ENCODE peak calls at places on chromosomes 16 and 17, in six cellular contexts. W is sigmoid colon, D is heart left ventricle, X is aorta, Y is thoracic aorta, L is adrenal gland. H is an unnamed sample.

GRCh38 chr16:67842509-67843342 is 606 bp downstream of the THAP11 start:
- DNase-seq in D (peak; percentile 69), L (peak; percentile 59), Y (no peak), W (peak; percentile 82), X (peak; percentile 83), H (peak; percentile 41)

GRCh38 chr17:39110435-39111136 is 40.9 kb downstream of the PLXDC1 start:
- DNase-seq in D (no peak), W (no peak), L (peak; percentile 16), Y (no peak), X (no peak), H (no peak)

GRCh38 chr16:29653436-29653835 is 9.6 kb upstream of the SPN start:
- DNase-seq in L (no peak), W (no peak), Y (no peak), D (no peak), X (no peak), H (no peak)

GRCh38 chr16:4519274-4520058 is 19.1 kb downstream of the CDIP1 start:
- DNase-seq in Y (no peak), D (no peak), W (no peak), L (no peak), X (peak; percentile 53), H (no peak)

GRCh38 chr17:7440113-7440822 is 956 bp downstream of the FGF11 start:
- DNase-seq in D (peak; percentile 81), L (peak; percentile 93), W (peak; percentile 80), Y (no peak), X (peak; percentile 87), H (peak; percentile 40)

GRCh38 chr17:69637399-69638165 is 223.1 kb downstream of the MAP2K6 start:
- DNase-seq in L (no peak), Y (no peak), D (no peak), W (no peak), X (no peak), H (no peak)

GRCh38 chr17:81207610-81208581 is 14.9 kb downstream of the CEP131 start:
- DNase-seq in Y (no peak), X (no peak), D (no peak), W (no peak), L (no peak), H (no peak)

GRCh38 chr16:79168321-79168720 is 432.2 kb downstream of the MAF start:
- DNase-seq in X (no peak), L (no peak), Y (no peak), D (no peak), W (no peak), H (no peak)

GRCh38 chr16:88306860-88307545 is 75.8 kb upstream of the ZNF469 start:
- DNase-seq in D (no peak), X (peak; percentile 62), Y (no peak), W (no peak), L (peak; percentile 85), H (no peak)

GRCh38 chr17:12277827-12278226 is 257.1 kb downstream of the MAP2K4 start:
- DNase-seq in D (no peak), L (no peak), W (no peak), Y (no peak), X (no peak), H (no peak)

GRCh38 chr17:80779961-80780380 is 211.7 kb upstream of the CHMP6 start:
- DNase-seq in W (peak; percentile 84), X (no peak), Y (no peak), D (peak; percentile 58), L (peak; percentile 40), H (no peak)

GRCh38 chr17:9291912-9292562 is 270.7 kb downstream of the NTN1 start:
- DNase-seq in Y (no peak), X (peak; percentile 82), L (peak; percentile 35), D (peak; percentile 43), W (peak; percentile 83), H (peak; percentile 28)

GRCh38 chr17:37516131-37516561 is 26.5 kb downstream of the DUSP14 start:
- DNase-seq in Y (no peak), L (no peak), W (no peak), D (no peak), X (no peak), H (no peak)

GRCh38 chr17:67027031-67027628 is 17.2 kb upstream of the CACNG1 start:
- DNase-seq in D (peak; percentile 70), L (peak; percentile 52), W (no peak), Y (no peak), X (no peak), H (no peak)

GRCh38 chr17:80949451-80950421 is 41.9 kb upstream of the CHMP6 start:
- DNase-seq in D (peak; percentile 36), L (no peak), Y (no peak), W (peak; percentile 62), X (peak; percentile 70), H (no peak)

GRCh38 chr17:57940653-57941329 is 14.4 kb downstream of the CUEDC1 start:
- DNase-seq in Y (no peak), X (no peak), D (peak; percentile 57), W (peak; percentile 92), L (no peak), H (no peak)

GRCh38 chr16:71626858-71627213 is 852 bp downstream of the MARVELD3 start:
- DNase-seq in W (no peak), D (no peak), Y (no peak), L (no peak), X (no peak), H (no peak)

GRCh38 chr16:56321159-56321558 is 104.2 kb downstream of the AMFR start:
- DNase-seq in X (no peak), D (no peak), L (no peak), W (no peak), Y (no peak), H (no peak)

GRCh38 chr17:39675390-39676082 is 7.3 kb downstream of the PNMT start:
- DNase-seq in W (no peak), X (no peak), D (no peak), L (no peak), Y (no peak), H (no peak)

GRCh38 chr16:67652578-67653130 is 7.4 kb downstream of the ACD start:
- DNase-seq in Y (no peak), D (no peak), L (no peak), X (peak; percentile 72), W (no peak), H (no peak)

GRCh38 chr16:69201787-69202186 is 14.8 kb downstream of the SNTB2 start:
- DNase-seq in D (no peak), W (no peak), Y (no peak), X (no peak), L (no peak), H (no peak)

DNA sequence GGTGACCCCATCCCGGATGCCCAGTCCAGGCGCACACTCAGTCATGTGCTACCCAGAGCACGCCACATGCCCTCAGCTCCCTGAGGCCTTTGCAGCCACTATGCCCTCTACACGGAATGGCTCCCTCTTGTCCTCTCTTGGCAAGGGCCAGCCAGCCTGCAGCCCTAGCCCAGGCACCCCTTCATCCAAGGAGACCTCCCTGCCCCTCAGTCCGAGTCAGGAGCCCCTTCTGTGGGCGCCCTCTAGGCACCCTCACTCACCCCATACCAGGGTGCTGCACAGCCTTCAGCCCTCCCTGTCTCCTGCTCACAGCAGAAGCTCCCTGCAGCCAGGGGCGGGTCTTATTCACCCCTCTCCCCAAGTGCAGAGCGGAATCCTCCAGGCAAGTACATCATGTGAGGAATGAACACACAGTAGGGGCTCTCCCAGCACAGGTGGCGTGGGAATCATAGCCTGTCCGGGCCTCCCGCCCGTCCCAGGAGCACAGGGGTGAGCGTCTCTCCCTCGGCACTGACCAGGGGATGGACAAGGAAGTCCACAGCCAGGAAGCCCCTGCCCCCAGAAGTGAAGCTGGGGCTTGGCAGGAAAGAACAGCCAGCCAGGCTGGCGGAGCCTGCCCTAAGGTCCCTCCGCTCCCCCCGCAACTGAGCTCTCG is 186.9 kb downstream of the RBFOX3 start:
- DNase-seq in W (no peak), D (no peak), X (no peak), Y (no peak), L (no peak), H (no peak)
- H3K27ac ChIP-seq in W (no peak overlapping the region), D (no peak overlapping the region), X (no peak overlapping the region), Y (no peak overlapping the region), L (no peak overlapping the region), H (no peak overlapping the region)

DNA sequence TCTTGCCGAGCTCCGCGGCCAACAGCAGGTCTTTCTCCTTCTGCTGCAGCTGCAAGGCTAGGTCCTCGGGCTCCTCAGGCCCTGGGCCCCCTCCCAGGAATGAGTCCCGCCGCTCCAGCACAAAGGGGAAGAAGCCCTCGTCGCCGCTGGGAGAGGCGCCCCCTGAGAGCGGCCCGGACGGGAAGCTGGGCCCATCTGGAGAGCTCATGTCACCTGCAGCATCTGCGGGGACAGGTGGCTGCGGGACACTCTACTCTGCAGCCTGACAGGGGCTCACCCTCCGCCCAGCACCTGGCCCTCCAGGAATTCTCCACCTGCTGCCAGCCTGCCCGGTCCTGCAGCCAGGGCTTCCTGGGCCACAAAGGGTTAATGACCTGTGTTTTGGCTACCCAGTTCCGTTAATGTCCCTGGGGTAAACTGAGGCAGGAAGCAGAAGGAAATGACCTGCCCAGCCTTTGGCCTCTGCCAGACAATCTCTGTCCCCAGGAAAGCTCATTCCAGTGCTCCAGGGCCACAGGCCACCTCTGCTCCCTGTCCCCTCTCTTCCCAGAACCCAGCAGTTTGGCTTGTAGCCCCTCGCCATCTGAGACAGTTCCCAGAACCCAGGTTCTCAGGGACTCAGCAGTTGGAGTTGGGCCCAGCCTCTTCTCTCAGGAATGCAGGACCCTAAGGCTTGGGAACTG is 1.3 kb downstream of the BICDL2 start:
- DNase-seq in Y (no peak), X (no peak), D (no peak), L (no peak), W (no peak), H (no peak)
- H3K27ac ChIP-seq in Y (no peak overlapping the region), X (no peak overlapping the region), D (no peak overlapping the region), L (no peak overlapping the region), W (no peak overlapping the region), H (no peak overlapping the region)

GRCh38 chr17:77441130-77441920 is 300.6 kb downstream of the SEC14L1 start:
- DNase-seq in L (no peak), D (no peak), W (no peak), X (no peak), Y (no peak), H (peak; percentile 67)
- H3K27ac ChIP-seq in L (peak overlapping the region; percentile 5), D (peak overlapping the region; percentile 16), W (peak overlapping the region; percentile 99), X (no peak overlapping the region), Y (no peak overlapping the region), H (peak overlapping the region; percentile 98)

GRCh38 chr17:60159479-60159866 is 9.7 kb downstream of the CA4 start:
- DNase-seq in Y (no peak), X (no peak), W (no peak), L (no peak), D (no peak), H (no peak)

GRCh38 chr17:60158751-60159478 is 9.1 kb downstream of the CA4 start:
- DNase-seq in L (no peak), W (no peak), Y (no peak), X (no peak), D (no peak), H (no peak)

GRCh38 chr17:60163108-60163784 is 13.5 kb downstream of the CA4 start:
- DNase-seq in L (no peak), Y (no peak), D (no peak), X (no peak), W (no peak), H (no peak)

GRCh38 chr17:60161598-60162330 is 12.0 kb downstream of the CA4 start:
- DNase-seq in L (peak; percentile 53), X (no peak), D (no peak), Y (no peak), W (no peak), H (no peak)

DNA sequence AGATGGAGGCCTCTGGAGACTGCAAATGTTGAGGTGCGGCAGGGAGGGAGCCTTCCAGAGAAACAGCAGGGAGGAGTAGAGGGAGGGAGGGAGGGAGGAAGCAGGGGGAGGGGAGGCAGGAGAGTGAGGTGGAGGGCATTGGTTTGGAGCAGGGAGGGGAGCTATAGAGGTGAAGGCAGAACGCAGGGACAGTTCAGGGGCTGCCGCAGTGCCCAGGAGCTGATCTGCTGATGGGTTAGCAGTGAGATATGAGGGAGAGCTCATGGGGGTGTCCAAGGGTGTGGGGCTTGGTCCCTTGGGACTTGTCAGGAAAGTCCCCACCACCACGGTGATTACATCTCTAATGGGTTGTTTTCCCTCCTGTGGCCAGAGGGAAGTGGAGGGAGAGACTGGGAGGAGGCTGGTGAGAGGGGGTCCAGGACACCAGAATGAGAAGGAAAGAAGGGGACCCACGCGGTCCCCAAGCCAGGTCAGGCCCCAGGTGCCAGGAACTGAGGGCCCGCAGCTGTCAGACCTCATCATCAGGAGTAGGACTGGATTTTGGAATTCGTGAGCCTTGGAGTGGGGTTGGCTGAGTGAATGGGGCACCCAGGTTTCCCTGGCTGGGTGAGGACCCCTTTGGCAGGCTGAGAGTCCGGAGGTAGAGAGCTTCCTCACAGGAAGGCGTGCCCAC is 11.2 kb downstream of the CA4 start:
- DNase-seq in L (no peak), W (no peak), X (no peak), Y (no peak), D (no peak), H (no peak)
- H3K27ac ChIP-seq in L (no peak overlapping the region), W (no peak overlapping the region), X (no peak overlapping the region), Y (no peak overlapping the region), D (peak overlapping the region; percentile 40), H (no peak overlapping the region)